ENCODE peak calls at places on chromosomes 4 and X, in five cellular contexts. T is stimulated activated CD8-positive, alpha-beta memory T cell treated with anti-CD3 and anti-CD28 coated beads, Interleukin-12 subunit alpha, Interleukin-12 subunit beta, amount 100 ng/mL, for 4 hours; Y is left kidney; E is T47D; N is NCI-H1436. Z is an unnamed sample.

GRCh38 chr4:23920716-23921446 is 31.0 kb upstream of the PPARGC1A start:
- DNase-seq in T (no peak), N (no peak), Y (no peak), E (no peak), Z (no peak)

GRCh38 chr4:67776746-67777145 is 22.6 kb upstream of the GNRHR start:
- DNase-seq in Y (peak; percentile 48), N (no peak), E (no peak), T (no peak), Z (no peak)

GRCh38 chr4:185719493-185719843 is 92.5 kb downstream of the SORBS2 start:
- DNase-seq in N (no peak), E (no peak), T (no peak), Y (no peak), Z (no peak)

GRCh38 chr4:85448880-85449763 is 25.8 kb upstream of the ARHGAP24 start:
- DNase-seq in Y (no peak), N (no peak), E (no peak), T (no peak), Z (no peak)

GRCh38 chr4:163663454-163664225 is 169.2 kb downstream of the TMA16 start:
- DNase-seq in N (no peak), E (no peak), Y (no peak), T (no peak), Z (no peak)

GRCh38 chrX:149829751-149830191 is 48.0 kb downstream of the MAGEA9 start:
- DNase-seq in Y (peak; percentile 20), T (no peak), E (no peak), N (no peak), Z (peak; percentile 76)

GRCh38 chrX:30065226-30065625 is 150.1 kb upstream of the MAGEB2 start:
- DNase-seq in Y (no peak), N (no peak), T (no peak), E (no peak), Z (no peak)

GRCh38 chr4:122710434-122711308 is 21.8 kb upstream of the BBS12 start:
- DNase-seq in E (no peak), N (no peak), T (no peak), Y (peak; percentile 31), Z (no peak)

GRCh38 chr4:33696066-33696465 is 2548.2 kb downstream of the ARAP2 start:
- DNase-seq in N (no peak), T (no peak), E (no peak), Y (no peak), Z (no peak)

GRCh38 chr4:8293131-8293975 is 23.8 kb downstream of the HTRA3 start:
- DNase-seq in E (no peak), T (no peak), Y (no peak), N (no peak), Z (no peak)

GRCh38 chr4:151099226-151099975 is at the start of gene RPS3A:
- DNase-seq in E (peak; percentile 67), T (peak; percentile 98), Y (peak; percentile 97), N (peak; percentile 96), Z (peak; percentile 99)

GRCh38 chr4:142752331-142752830 is 93.7 kb downstream of the INPP4B start:
- DNase-seq in N (no peak), E (no peak), T (no peak), Y (peak; percentile 66), Z (no peak)

GRCh38 chrX:38754102-38754790 is 47.0 kb upstream of the MID1IP1 start:
- DNase-seq in Y (peak; percentile 65), N (peak; percentile 25), E (no peak), T (no peak), Z (peak; percentile 1)

GRCh38 chr4:3263053-3263958 is 14.3 kb downstream of the MSANTD1 start:
- DNase-seq in E (no peak), N (no peak), T (no peak), Y (no peak), Z (no peak)

GRCh38 chr4:1297456-1298325 is 8.0 kb downstream of the MAEA start:
- DNase-seq in E (no peak), N (no peak), T (no peak), Y (no peak), Z (no peak)

GRCh38 chr4:20395160-20395773 is 143.6 kb downstream of the SLIT2 start:
- DNase-seq in Y (peak; percentile 70), T (no peak), E (peak; percentile 0), N (no peak), Z (no peak)

GRCh38 chrX:32597777-32598176 is 613.6 kb downstream of the DMD start:
- DNase-seq in E (no peak), Y (no peak), T (no peak), N (no peak), Z (no peak)

GRCh38 chr4:77821775-77822174 is 2.6 kb upstream of the CNOT6L start:
- DNase-seq in Y (no peak), E (no peak), T (no peak), N (no peak), Z (peak; percentile 80)

GRCh38 chrX:4570141-4570540 is 856.7 kb upstream of the PRKX start:
- DNase-seq in T (no peak), E (no peak), N (no peak), Y (no peak), Z (no peak)

GRCh38 chr4:172270421-172270820 is 457.2 kb downstream of the GALNTL6 start:
- DNase-seq in N (peak; percentile 67), Y (peak; percentile 29), E (no peak), T (no peak), Z (no peak)

GRCh38 chr4:147788791-147789190 is 56.9 kb downstream of the ARHGAP10 start:
- DNase-seq in T (no peak), Y (no peak), E (no peak), N (no peak), Z (no peak)

GRCh38 chr4:98166025-98166730 is 22.9 kb upstream of the STPG2 start:
- DNase-seq in T (no peak), E (peak; percentile 14), N (no peak), Y (no peak), Z (no peak)

GRCh38 chrX:68832101-68832416 is 3.2 kb downstream of the EFNB1 start:
- DNase-seq in E (no peak), T (no peak), N (no peak), Y (peak; percentile 68), Z (no peak)

GRCh38 chrX:72131317-72132294 is at the start of gene RTL5:
- DNase-seq in Y (peak; percentile 98), T (peak; percentile 51), E (peak; percentile 39), N (peak; percentile 98), Z (peak; percentile 54)

GRCh38 chr4:84258905-84259830 is 239.9 kb downstream of the NKX6-1 start:
- DNase-seq in E (no peak), T (no peak), N (no peak), Y (peak; percentile 19), Z (no peak)

GRCh38 chr4:8384397-8385060 is 56.0 kb downstream of the ACOX3 start:
- DNase-seq in T (no peak), Y (no peak), E (no peak), N (no peak), Z (no peak)

GRCh38 chr4:26051278-26051677 is 137.3 kb downstream of the SMIM20 start:
- DNase-seq in N (no peak), Y (no peak), T (no peak), E (no peak), Z (no peak)

GRCh38 chrX:20267924-20268701 is 1.4 kb upstream of the RPS6KA3 start:
- DNase-seq in Y (peak; percentile 44), T (no peak), E (no peak), N (peak; percentile 14), Z (no peak)

GRCh38 chrX:154074199-154074598 is 23.3 kb downstream of the MECP2 start:
- DNase-seq in T (no peak), Y (peak; percentile 32), N (no peak), E (no peak), Z (no peak)

GRCh38 chr4:8605289-8605688 is 12.7 kb downstream of the CPZ start:
- DNase-seq in E (no peak), N (no peak), T (no peak), Y (no peak), Z (no peak)

GRCh38 chr4:47945930-47946726 is 31.7 kb upstream of the NFXL1 start:
- DNase-seq in E (no peak), Y (no peak), N (no peak), T (no peak), Z (no peak)

GRCh38 chrX:118566359-118566758 is 70.7 kb downstream of the DOCK11 start:
- DNase-seq in Y (no peak), E (no peak), T (no peak), N (no peak), Z (no peak)

GRCh38 chr4:55358668-55359067 is 12.6 kb downstream of the SRD5A3 start:
- DNase-seq in N (no peak), E (no peak), Y (no peak), T (no peak), Z (no peak)

GRCh38 chr4:147747787-147748454 is 16.0 kb downstream of the ARHGAP10 start:
- DNase-seq in E (no peak), N (no peak), T (no peak), Y (no peak), Z (no peak)

GRCh38 chrX:68084765-68085164 is 348.5 kb downstream of the OPHN1 start:
- DNase-seq in Y (no peak), T (no peak), N (no peak), E (no peak), Z (no peak)

GRCh38 chrX:130120746-130121504 is 10.6 kb upstream of the ELF4 start:
- DNase-seq in Y (peak; percentile 85), N (peak; percentile 60), E (no peak), T (peak; percentile 49), Z (peak; percentile 73)

GRCh38 chr4:38109896-38110295 is 149.7 kb downstream of the PTTG2 start:
- DNase-seq in T (no peak), N (no peak), Y (peak; percentile 73), E (no peak), Z (no peak)

GRCh38 chr4:1323280-1323634 is 23.8 kb upstream of the UVSSA start:
- DNase-seq in Y (no peak), E (no peak), N (no peak), T (no peak), Z (no peak)

GRCh38 chrX:149222040-149222439 is 283.1 kb downstream of the IDS start:
- DNase-seq in N (no peak), E (no peak), T (no peak), Y (no peak), Z (no peak)

Z was measured in immature natural killer cell.